ENCODE peak calls at places on chromosomes 11 and 22, in eight cellular contexts. One of them, this sample, is unnamed.

GRCh38 chr11:28730336-28730735 is 622.1 kb downstream of the METTL15 start:
- DNase-seq in neural progenitor cell: no peak
- DNase-seq in K562: no peak
- DNase-seq in psoas muscle: no peak
- DNase-seq in Peyer's patch: no peak
- DNase-seq in lower lobe of right lung: no peak
- DNase-seq in esophagus squamous epithelium: no peak
- DNase-seq in heart left ventricle: no peak
- DNase-seq in this sample: no peak

GRCh38 chr11:78689558-78690153 is 115.0 kb upstream of the NARS2 start:
- DNase-seq in Peyer's patch: no peak
- DNase-seq in lower lobe of right lung: no peak
- DNase-seq in psoas muscle: no peak
- DNase-seq in K562: no peak
- DNase-seq in heart left ventricle: peak; percentile 46
- DNase-seq in esophagus squamous epithelium: no peak
- DNase-seq in neural progenitor cell: no peak
- DNase-seq in this sample: no peak

GRCh38 chr22:41799486-41800347 is 762 bp upstream of the CCDC134 start:
- DNase-seq in heart left ventricle: peak; percentile 49
- DNase-seq in lower lobe of right lung: peak; percentile 59
- DNase-seq in neural progenitor cell: peak; percentile 39
- DNase-seq in K562: peak; percentile 68
- DNase-seq in esophagus squamous epithelium: no peak
- DNase-seq in psoas muscle: peak; percentile 70
- DNase-seq in Peyer's patch: peak; percentile 66
- DNase-seq in this sample: no peak

GRCh38 chr11:34065505-34066203 is 14.1 kb downstream of the CAPRIN1 start:
- DNase-seq in lower lobe of right lung: no peak
- DNase-seq in esophagus squamous epithelium: no peak
- DNase-seq in K562: no peak
- DNase-seq in heart left ventricle: no peak
- DNase-seq in neural progenitor cell: no peak
- DNase-seq in psoas muscle: no peak
- DNase-seq in Peyer's patch: no peak
- DNase-seq in this sample: no peak

GRCh38 chr11:326842-327580 is 6.4 kb upstream of the IFITM3 start:
- DNase-seq in Peyer's patch: peak; percentile 97
- DNase-seq in psoas muscle: peak; percentile 90
- DNase-seq in K562: peak; percentile 42
- DNase-seq in esophagus squamous epithelium: no peak
- DNase-seq in heart left ventricle: peak; percentile 89
- DNase-seq in neural progenitor cell: no peak
- DNase-seq in lower lobe of right lung: peak; percentile 88
- DNase-seq in this sample: peak; percentile 38

GRCh38 chr11:131977854-131978253 is 607.4 kb downstream of the NTM start:
- DNase-seq in Peyer's patch: no peak
- DNase-seq in psoas muscle: no peak
- DNase-seq in neural progenitor cell: no peak
- DNase-seq in K562: no peak
- DNase-seq in lower lobe of right lung: no peak
- DNase-seq in heart left ventricle: no peak
- DNase-seq in esophagus squamous epithelium: no peak
- DNase-seq in this sample: no peak

GRCh38 chr22:41888638-41889200 is 26.2 kb downstream of the SHISA8 start:
- DNase-seq in heart left ventricle: no peak
- DNase-seq in lower lobe of right lung: no peak
- DNase-seq in psoas muscle: no peak
- DNase-seq in esophagus squamous epithelium: no peak
- DNase-seq in Peyer's patch: no peak
- DNase-seq in K562: no peak
- DNase-seq in neural progenitor cell: no peak
- DNase-seq in this sample: no peak

GRCh38 chr11:100810146-100810545 is 123.1 kb downstream of the ARHGAP42 start:
- DNase-seq in K562: no peak
- DNase-seq in psoas muscle: no peak
- DNase-seq in lower lobe of right lung: no peak
- DNase-seq in heart left ventricle: no peak
- DNase-seq in neural progenitor cell: no peak
- DNase-seq in Peyer's patch: no peak
- DNase-seq in esophagus squamous epithelium: no peak
- DNase-seq in this sample: no peak

GRCh38 chr22:17501679-17502285 is 61.5 kb upstream of the SLC25A18 start:
- DNase-seq in heart left ventricle: no peak
- DNase-seq in Peyer's patch: no peak
- DNase-seq in lower lobe of right lung: no peak
- DNase-seq in K562: peak; percentile 55
- DNase-seq in psoas muscle: no peak
- DNase-seq in neural progenitor cell: peak; percentile 67
- DNase-seq in esophagus squamous epithelium: no peak
- DNase-seq in this sample: no peak

GRCh38 chr11:91081440-91082088 is 858.7 kb upstream of the CHORDC1 start:
- DNase-seq in heart left ventricle: peak; percentile 66
- DNase-seq in K562: no peak
- DNase-seq in psoas muscle: peak; percentile 54
- DNase-seq in esophagus squamous epithelium: no peak
- DNase-seq in Peyer's patch: no peak
- DNase-seq in lower lobe of right lung: no peak
- DNase-seq in neural progenitor cell: no peak
- DNase-seq in this sample: no peak

GRCh38 chr22:32991353-32992115 is 66.6 kb downstream of the SYN3 start:
- DNase-seq in lower lobe of right lung: peak; percentile 56
- DNase-seq in psoas muscle: peak; percentile 89
- DNase-seq in K562: no peak
- DNase-seq in neural progenitor cell: no peak
- DNase-seq in esophagus squamous epithelium: no peak
- DNase-seq in heart left ventricle: peak; percentile 70
- DNase-seq in Peyer's patch: no peak
- DNase-seq in this sample: no peak

GRCh38 chr22:37752189-37753061 is 55.3 kb upstream of the GCAT start:
- DNase-seq in psoas muscle: peak; percentile 97
- DNase-seq in heart left ventricle: peak; percentile 96
- DNase-seq in neural progenitor cell: peak; percentile 56
- DNase-seq in esophagus squamous epithelium: peak; percentile 58
- DNase-seq in Peyer's patch: peak; percentile 88
- DNase-seq in lower lobe of right lung: peak; percentile 87
- DNase-seq in K562: no peak
- DNase-seq in this sample: peak; percentile 86

GRCh38 chr11:70156291-70157037 is 46.6 kb upstream of the FADD start:
- DNase-seq in neural progenitor cell: no peak
- DNase-seq in lower lobe of right lung: no peak
- DNase-seq in psoas muscle: no peak
- DNase-seq in Peyer's patch: no peak
- DNase-seq in esophagus squamous epithelium: no peak
- DNase-seq in K562: no peak
- DNase-seq in heart left ventricle: no peak
- DNase-seq in this sample: no peak

GRCh38 chr22:33896154-33896800 is 24.0 kb downstream of the LARGE1 start:
- DNase-seq in esophagus squamous epithelium: no peak
- DNase-seq in neural progenitor cell: no peak
- DNase-seq in heart left ventricle: no peak
- DNase-seq in lower lobe of right lung: no peak
- DNase-seq in K562: no peak
- DNase-seq in Peyer's patch: peak; percentile 46
- DNase-seq in psoas muscle: no peak
- DNase-seq in this sample: no peak

GRCh38 chr11:93169950-93170561 is 27.7 kb downstream of the SLC36A4 start:
- DNase-seq in heart left ventricle: no peak
- DNase-seq in K562: no peak
- DNase-seq in lower lobe of right lung: no peak
- DNase-seq in esophagus squamous epithelium: no peak
- DNase-seq in Peyer's patch: no peak
- DNase-seq in neural progenitor cell: peak; percentile 34
- DNase-seq in psoas muscle: no peak
- DNase-seq in this sample: no peak

GRCh38 chr11:21628641-21629040 is 564.2 kb upstream of the ANO5 start:
- DNase-seq in psoas muscle: no peak
- DNase-seq in esophagus squamous epithelium: no peak
- DNase-seq in Peyer's patch: no peak
- DNase-seq in K562: no peak
- DNase-seq in heart left ventricle: no peak
- DNase-seq in neural progenitor cell: no peak
- DNase-seq in lower lobe of right lung: no peak
- DNase-seq in this sample: no peak

GRCh38 chr11:129333873-129334272 is 41.8 kb upstream of the BARX2 start:
- DNase-seq in lower lobe of right lung: no peak
- DNase-seq in heart left ventricle: no peak
- DNase-seq in neural progenitor cell: no peak
- DNase-seq in esophagus squamous epithelium: no peak
- DNase-seq in Peyer's patch: no peak
- DNase-seq in K562: no peak
- DNase-seq in psoas muscle: no peak
- DNase-seq in this sample: no peak

GRCh38 chr11:122305018-122305417 is 189.0 kb upstream of the BLID start:
- DNase-seq in neural progenitor cell: no peak
- DNase-seq in K562: no peak
- DNase-seq in heart left ventricle: no peak
- DNase-seq in lower lobe of right lung: no peak
- DNase-seq in Peyer's patch: no peak
- DNase-seq in esophagus squamous epithelium: no peak
- DNase-seq in psoas muscle: no peak
- DNase-seq in this sample: no peak

GRCh38 chr11:122307480-122308085 is 191.6 kb upstream of the BLID start:
- DNase-seq in heart left ventricle: no peak
- DNase-seq in psoas muscle: no peak
- DNase-seq in neural progenitor cell: no peak
- DNase-seq in K562: no peak
- DNase-seq in Peyer's patch: no peak
- DNase-seq in lower lobe of right lung: no peak
- DNase-seq in esophagus squamous epithelium: no peak
- DNase-seq in this sample: no peak

GRCh38 chr11:122308286-122308685 is 192.3 kb upstream of the BLID start:
- DNase-seq in psoas muscle: no peak
- DNase-seq in lower lobe of right lung: no peak
- DNase-seq in neural progenitor cell: no peak
- DNase-seq in Peyer's patch: no peak
- DNase-seq in heart left ventricle: no peak
- DNase-seq in esophagus squamous epithelium: no peak
- DNase-seq in K562: no peak
- DNase-seq in this sample: no peak

GRCh38 chr11:122306776-122307479 is 190.9 kb upstream of the BLID start:
- DNase-seq in Peyer's patch: no peak
- DNase-seq in psoas muscle: no peak
- DNase-seq in heart left ventricle: no peak
- DNase-seq in neural progenitor cell: no peak
- DNase-seq in K562: no peak
- DNase-seq in esophagus squamous epithelium: no peak
- DNase-seq in lower lobe of right lung: no peak
- DNase-seq in this sample: no peak

GRCh38 chr11:122305426-122305825 is 189.4 kb upstream of the BLID start:
- DNase-seq in K562: no peak
- DNase-seq in Peyer's patch: no peak
- DNase-seq in psoas muscle: no peak
- DNase-seq in esophagus squamous epithelium: no peak
- DNase-seq in lower lobe of right lung: no peak
- DNase-seq in heart left ventricle: no peak
- DNase-seq in neural progenitor cell: no peak
- DNase-seq in this sample: no peak
- H3K4me3 ChIP-seq in K562: no peak overlapping the region
- H3K4me3 ChIP-seq in Peyer's patch: no peak overlapping the region
- H3K4me3 ChIP-seq in psoas muscle: no peak overlapping the region
- H3K4me3 ChIP-seq in esophagus squamous epithelium: no peak overlapping the region
- H3K4me3 ChIP-seq in lower lobe of right lung: no peak overlapping the region
- H3K4me3 ChIP-seq in heart left ventricle: no peak overlapping the region
- H3K4me3 ChIP-seq in neural progenitor cell: no peak overlapping the region
- H3K4me3 ChIP-seq in this sample: peak overlapping the region; percentile 71

GRCh38 chr11:44078794-44079193 is 12.7 kb downstream of the ACCS start:
- DNase-seq in psoas muscle: no peak
- DNase-seq in neural progenitor cell: no peak
- DNase-seq in Peyer's patch: no peak
- DNase-seq in lower lobe of right lung: no peak
- DNase-seq in K562: no peak
- DNase-seq in heart left ventricle: no peak
- DNase-seq in esophagus squamous epithelium: no peak
- DNase-seq in this sample: no peak
- H3K27me3 ChIP-seq in psoas muscle: no peaks in the 10 kb centered on the region
- H3K27me3 ChIP-seq in neural progenitor cell: no peaks in the 10 kb centered on the region
- H3K27me3 ChIP-seq in Peyer's patch: no peaks in the 10 kb centered on the region
- H3K27me3 ChIP-seq in lower lobe of right lung: no peaks in the 10 kb centered on the region
- H3K27me3 ChIP-seq in K562: no peaks in the 10 kb centered on the region
- H3K27me3 ChIP-seq in heart left ventricle: no peaks in the 10 kb centered on the region
- H3K27me3 ChIP-seq in esophagus squamous epithelium: no peaks in the 10 kb centered on the region
- H3K27me3 ChIP-seq in this sample: no peaks in the 10 kb centered on the region

GRCh38 chr11:62855571-62856332 is 16.4 kb upstream of the WDR74 start:
- DNase-seq in neural progenitor cell: peak; percentile 99
- DNase-seq in psoas muscle: peak; percentile 98
- DNase-seq in esophagus squamous epithelium: peak; percentile 76
- DNase-seq in K562: peak; percentile 95
- DNase-seq in Peyer's patch: peak; percentile 98
- DNase-seq in lower lobe of right lung: peak; percentile 96
- DNase-seq in heart left ventricle: peak; percentile 97
- DNase-seq in this sample: peak; percentile 84
- H3K4me1 ChIP-seq in neural progenitor cell: peaks cover 26% of the 10 kb centered on the region
- H3K4me1 ChIP-seq in psoas muscle: peaks cover 23% of the 10 kb centered on the region
- H3K4me1 ChIP-seq in esophagus squamous epithelium: peaks cover 33% of the 10 kb centered on the region
- H3K4me1 ChIP-seq in K562: peaks cover 5% of the 10 kb centered on the region
- H3K4me1 ChIP-seq in Peyer's patch: no peaks in the 10 kb centered on the region
- H3K4me1 ChIP-seq in lower lobe of right lung: peaks cover 33% of the 10 kb centered on the region
- H3K4me1 ChIP-seq in heart left ventricle: peaks cover 32% of the 10 kb centered on the region
- H3K4me1 ChIP-seq in this sample: peaks cover 19% of the 10 kb centered on the region

GRCh38 chr11:65491614-65492386 is 7.0 kb upstream of the MALAT1 start:
- DNase-seq in lower lobe of right lung: peak; percentile 88
- DNase-seq in neural progenitor cell: peak; percentile 86
- DNase-seq in K562: peak; percentile 73
- DNase-seq in Peyer's patch: peak; percentile 93
- DNase-seq in esophagus squamous epithelium: no peak
- DNase-seq in heart left ventricle: peak; percentile 86
- DNase-seq in psoas muscle: peak; percentile 92
- DNase-seq in this sample: peak; percentile 84

GRCh38 chr11:65492387-65492636 is 6.5 kb upstream of the MALAT1 start:
- DNase-seq in esophagus squamous epithelium: no peak
- DNase-seq in lower lobe of right lung: no peak
- DNase-seq in heart left ventricle: no peak
- DNase-seq in K562: no peak
- DNase-seq in Peyer's patch: no peak
- DNase-seq in psoas muscle: no peak
- DNase-seq in neural progenitor cell: no peak
- DNase-seq in this sample: no peak

GRCh38 chr11:65492637-65493366 is 6.0 kb upstream of the MALAT1 start:
- DNase-seq in neural progenitor cell: no peak
- DNase-seq in psoas muscle: peak; percentile 93
- DNase-seq in Peyer's patch: peak; percentile 90
- DNase-seq in esophagus squamous epithelium: no peak
- DNase-seq in lower lobe of right lung: peak; percentile 83
- DNase-seq in K562: no peak
- DNase-seq in heart left ventricle: peak; percentile 94
- DNase-seq in this sample: peak; percentile 73

GRCh38 chr11:65489706-65490310 is 9.0 kb upstream of the MALAT1 start:
- DNase-seq in heart left ventricle: no peak
- DNase-seq in psoas muscle: no peak
- DNase-seq in neural progenitor cell: peak; percentile 65
- DNase-seq in lower lobe of right lung: no peak
- DNase-seq in Peyer's patch: peak; percentile 46
- DNase-seq in esophagus squamous epithelium: no peak
- DNase-seq in K562: no peak
- DNase-seq in this sample: no peak

DNA sequence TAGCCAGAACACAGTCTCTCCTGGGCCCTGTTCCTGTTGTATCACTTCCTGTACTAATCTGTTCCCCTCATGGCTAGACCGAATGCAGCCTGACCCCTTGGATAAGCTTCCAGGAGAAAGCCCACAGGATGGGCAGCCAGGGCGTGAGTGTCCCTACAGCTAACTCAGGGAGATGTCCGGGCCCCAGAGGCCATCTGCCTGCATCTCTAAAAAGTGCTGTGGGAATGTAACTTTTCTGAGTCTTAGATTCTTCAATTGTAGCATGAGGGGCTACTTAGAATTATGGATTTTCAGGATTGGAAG is 7.7 kb upstream of the MALAT1 start:
- DNase-seq in lower lobe of right lung: no peak
- DNase-seq in neural progenitor cell: no peak
- DNase-seq in K562: no peak
- DNase-seq in esophagus squamous epithelium: no peak
- DNase-seq in Peyer's patch: peak; percentile 46
- DNase-seq in psoas muscle: no peak
- DNase-seq in heart left ventricle: no peak
- DNase-seq in this sample: no peak
- H3K4me3 ChIP-seq in lower lobe of right lung: no peak overlapping the region
- H3K4me3 ChIP-seq in neural progenitor cell: no peak overlapping the region
- H3K4me3 ChIP-seq in K562: no peak overlapping the region
- H3K4me3 ChIP-seq in esophagus squamous epithelium: no peak overlapping the region
- H3K4me3 ChIP-seq in Peyer's patch: no peak overlapping the region
- H3K4me3 ChIP-seq in psoas muscle: peak overlapping the region; percentile 42
- H3K4me3 ChIP-seq in heart left ventricle: no peak overlapping the region
- H3K4me3 ChIP-seq in this sample: peak overlapping the region; percentile 50

This sample was measured in thoracic aorta.